ENCODE peak calls at places on chromosomes 4 and X, in eight cellular contexts. V, B, S, D, J, K, G and W are unnamed samples.

GRCh38 chr4:177010421-177010820 is 217.7 kb upstream of the VEGFC start:
- DNase-seq in V (no peak), B (no peak), S (no peak), D (no peak), J (no peak), K (no peak), G (no peak), W (no peak)

GRCh38 chr4:39085891-39086290 is 23.9 kb downstream of the KLHL5 start:
- DNase-seq in V (no peak), B (no peak), S (no peak), D (no peak), J (no peak), K (no peak), G (no peak), W (no peak)

GRCh38 chrX:130285069-130285620 is 16.4 kb upstream of the ZNF280C start:
- DNase-seq in V (no peak), B (no peak), S (no peak), D (no peak), J (no peak), K (no peak), G (no peak), W (no peak)

GRCh38 chr4:127162741-127163140 is 470.0 kb upstream of the INTU start:
- DNase-seq in V (no peak), B (no peak), S (no peak), D (no peak), J (no peak), K (no peak), G (no peak), W (no peak)

GRCh38 chr4:31692407-31692940 is 972.3 kb downstream of the PCDH7 start:
- DNase-seq in V (no peak), B (no peak), S (no peak), D (no peak), J (no peak), K (peak; percentile 8), G (no peak), W (no peak)

GRCh38 chr4:39324446-39324845 is 41.7 kb downstream of the RFC1 start:
- DNase-seq in V (no peak), B (no peak), S (no peak), D (no peak), J (no peak), K (no peak), G (no peak), W (no peak)

GRCh38 chr4:184392748-184393334 is 81.5 kb downstream of the IRF2 start:
- DNase-seq in V (no peak), B (no peak), S (no peak), D (peak; percentile 44), J (no peak), K (no peak), G (no peak), W (no peak)

GRCh38 chrX:30971761-30972603 is 82.9 kb upstream of the TAB3 start:
- DNase-seq in V (peak; percentile 35), B (no peak), S (no peak), D (peak; percentile 44), J (peak; percentile 17), K (no peak), G (no peak), W (peak; percentile 4)

GRCh38 chrX:13372203-13372980 is 52.5 kb upstream of the ATXN3L start:
- DNase-seq in V (no peak), B (no peak), S (no peak), D (no peak), J (no peak), K (no peak), G (no peak), W (no peak)

GRCh38 chr4:102429553-102429952 is 71.6 kb upstream of the NFKB1 start:
- DNase-seq in V (no peak), B (no peak), S (no peak), D (no peak), J (no peak), K (peak; percentile 87), G (no peak), W (no peak)

GRCh38 chr4:76850010-76850441 is 47.9 kb downstream of the SOWAHB start:
- DNase-seq in V (no peak), B (no peak), S (no peak), D (no peak), J (no peak), K (peak; percentile 51), G (peak; percentile 21), W (peak; percentile 81)

GRCh38 chr4:13998850-13999249 is 371.3 kb upstream of the BOD1L1 start:
- DNase-seq in V (no peak), B (no peak), S (no peak), D (no peak), J (no peak), K (no peak), G (no peak), W (no peak)

GRCh38 chrX:142977128-142977914 is 48.4 kb upstream of the SPANXN4 start:
- DNase-seq in V (no peak), B (no peak), S (no peak), D (no peak), J (no peak), K (no peak), G (no peak), W (no peak)
- TF ChIP-seq POLR2A in V (no peak), B (no peak), S (no peak), D (no peak), J (no peak), K (no peak), G (no peak), W (no peak)

DNA sequence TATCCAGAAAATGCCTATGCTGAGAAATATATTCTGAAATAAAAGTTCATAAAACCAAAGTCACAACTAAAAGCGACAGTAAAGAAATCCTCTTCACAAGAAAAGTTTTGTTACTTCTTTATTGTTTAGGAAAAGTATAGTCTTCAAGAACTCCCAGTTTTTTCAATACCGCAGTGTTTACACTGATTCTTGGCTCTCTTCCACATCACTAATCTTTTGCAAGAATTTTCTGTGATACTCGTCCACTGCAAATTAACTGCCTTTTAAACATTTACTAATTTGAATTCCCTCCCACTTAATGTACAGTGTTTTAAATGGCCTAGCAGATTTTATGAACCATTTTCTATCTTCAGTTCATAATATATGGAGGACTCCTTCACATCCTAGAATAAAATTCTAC is 65.1 kb downstream of the HPGDS start:
- DNase-seq in V (no peak), B (no peak), S (no peak), D (no peak), J (no peak), K (no peak), G (no peak), W (no peak)
- H3K36me3 ChIP-seq in V (peaks cover 96% of the 10 kb centered on the region), B (peaks cover 2% of the 10 kb centered on the region), S (no peaks in the 10 kb centered on the region), D (no peaks in the 10 kb centered on the region), J (no peaks in the 10 kb centered on the region), K (peaks cover 37% of the 10 kb centered on the region), G (no peaks in the 10 kb centered on the region), W (no peaks in the 10 kb centered on the region)

DNA sequence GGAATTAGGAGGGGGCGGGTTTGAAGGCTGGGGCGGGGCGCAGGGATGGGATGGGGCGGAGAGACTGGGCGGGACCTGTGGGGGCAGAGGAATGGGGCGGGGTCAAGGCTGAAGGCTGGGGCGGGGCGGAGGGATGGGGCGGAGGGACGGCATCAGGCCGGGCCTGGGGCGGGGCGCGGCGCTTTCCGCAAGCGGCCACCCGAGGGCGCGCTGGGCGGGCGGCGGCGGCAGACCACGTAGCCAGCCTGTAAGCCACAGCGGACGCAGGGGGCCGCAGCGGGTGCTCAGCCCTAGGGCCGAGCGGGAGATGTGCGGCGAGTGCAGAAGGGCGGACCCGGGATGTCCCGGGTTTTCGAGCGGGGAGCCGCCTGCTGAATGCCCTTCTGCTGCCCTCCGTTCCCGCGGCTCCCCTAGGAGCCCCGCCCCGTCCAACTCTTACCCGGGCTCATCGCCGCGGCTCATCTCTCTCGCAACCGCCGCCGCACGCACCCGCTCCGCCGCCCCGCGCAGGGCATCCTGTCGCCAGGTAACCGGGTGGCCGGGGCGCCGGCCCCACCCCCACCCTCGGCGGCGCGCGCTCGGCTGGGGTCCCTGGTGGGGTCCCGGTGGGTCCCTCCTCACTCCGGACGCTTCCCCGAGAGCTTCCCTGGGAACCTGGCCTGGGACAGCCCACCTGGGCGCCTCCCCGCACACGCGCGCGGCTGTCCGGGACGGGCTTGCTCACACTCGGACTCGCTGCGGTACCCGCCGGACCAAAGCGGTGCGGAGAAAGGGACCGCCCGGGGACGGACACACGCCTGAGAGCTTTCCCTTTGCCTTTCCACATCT is at the start of gene CCDC110:
- DNase-seq in V (peak; percentile 97), B (peak; percentile 94), S (peak; percentile 95), D (peak; percentile 96), J (peak; percentile 98), K (peak; percentile 80), G (peak; percentile 98), W (peak; percentile 95)
- TF ChIP-seq CTCF in V (peak; percentile 87), B (peak; percentile 82), S (peak; percentile 24), D (peak; percentile 77), J (peak; percentile 80), K (peak; percentile 50), G (peak; percentile 84), W (peak; percentile 76)

DNA sequence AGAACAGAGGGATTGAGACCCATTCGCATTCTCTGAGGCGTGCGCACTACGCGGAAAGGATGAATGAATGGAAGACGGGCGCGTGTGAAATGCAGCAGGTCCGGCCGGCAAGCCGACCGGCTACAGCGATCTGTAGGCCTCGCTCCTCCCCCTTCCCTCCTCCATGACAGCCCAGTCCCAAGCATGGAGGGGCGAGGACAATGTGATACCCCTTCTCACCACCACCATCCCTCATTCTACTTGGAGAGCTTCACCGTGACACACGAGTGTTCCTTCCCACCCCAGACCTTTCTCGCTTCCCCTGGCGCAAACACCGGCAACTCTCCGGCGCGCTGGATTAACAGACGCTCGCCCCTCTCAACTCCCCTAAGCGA is 815 bp downstream of the EIF4E start:
- DNase-seq in V (peak; percentile 65), B (peak; percentile 55), S (peak; percentile 72), D (peak; percentile 70), J (peak; percentile 75), K (peak; percentile 64), G (peak; percentile 60), W (peak; percentile 79)
- TF ChIP-seq POLR2A in V (no peak), B (no peak), S (no peak), D (no peak), J (no peak), K (peak; percentile 40), G (no peak), W (no peak)

DNA sequence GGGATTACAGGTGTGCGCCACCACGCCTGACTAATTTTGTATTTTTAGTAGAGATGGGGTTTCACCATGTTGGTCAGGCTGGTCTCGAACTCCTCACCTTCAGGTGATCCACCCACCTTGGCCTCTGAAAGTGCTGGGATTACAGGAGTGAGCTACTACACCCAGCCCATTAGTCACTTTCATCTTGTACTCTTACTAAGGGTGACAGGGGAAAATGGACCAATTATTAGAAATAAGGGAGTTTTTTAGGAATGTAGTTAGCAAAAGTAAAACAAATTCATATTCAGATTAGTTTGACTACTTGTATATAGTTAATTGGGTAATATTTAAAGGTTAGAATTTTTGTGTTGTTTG is 26.1 kb downstream of the SMARCA5 start:
- DNase-seq in V (no peak), B (no peak), S (no peak), D (no peak), J (no peak), K (no peak), G (no peak), W (no peak)
- H3K36me3 ChIP-seq in V (peaks cover 100% of the 10 kb centered on the region), B (peaks cover 3% of the 10 kb centered on the region), S (no peaks in the 10 kb centered on the region), D (peaks cover 8% of the 10 kb centered on the region), J (no peaks in the 10 kb centered on the region), K (peaks cover 61% of the 10 kb centered on the region), G (no peaks in the 10 kb centered on the region), W (no peaks in the 10 kb centered on the region)

DNA sequence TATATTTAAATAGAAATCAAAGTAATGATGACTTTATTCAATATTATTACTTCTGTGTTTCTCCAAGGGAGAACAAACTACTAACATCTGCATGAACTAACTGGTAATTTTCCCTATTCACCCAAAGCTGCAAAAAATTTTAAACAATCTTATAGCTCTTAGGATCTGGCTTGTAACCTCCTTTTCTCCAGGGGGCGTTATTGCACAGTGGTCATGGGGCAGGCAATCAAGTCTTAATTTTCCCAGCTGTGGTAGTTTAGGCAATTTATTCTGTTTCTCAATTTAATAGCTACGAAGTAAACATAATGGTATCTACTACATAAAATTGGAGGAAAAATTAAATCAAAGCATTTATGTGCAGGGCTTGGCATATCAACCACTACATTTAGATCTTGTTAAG is 137.5 kb upstream of the GUCY1A1 start:
- DNase-seq in V (no peak), B (no peak), S (no peak), D (no peak), J (no peak), K (no peak), G (no peak), W (no peak)
- TF ChIP-seq CTCF in V (no peak), B (no peak), S (no peak), D (peak; percentile 45), J (no peak), K (peak; percentile 12), G (no peak), W (no peak)